ENCODE peak calls at places on chromosome 18, in nine cellular contexts. O is endothelial cell, Z is cardiac fibroblast, V is lower leg skin, W is lower lobe of right lung, P is GM12865, U is nephron progenitor cell, T is body of pancreas, D is GM23338. Y is an unnamed sample.

GRCh38 chr18:74414951-74415515 is 42.1 kb downstream of the DIPK1C start:
- DNase-seq in T (no peak), Z (no peak), O (no peak), D (no peak), W (no peak), V (no peak), U (no peak), P (no peak), Y (no peak)

GRCh38 chr18:75408554-75409506 is 18.7 kb downstream of the SMIM21 start:
- DNase-seq in W (no peak), V (no peak), D (no peak), O (no peak), P (no peak), U (no peak), Z (peak; percentile 77), T (no peak), Y (no peak)

GRCh38 chr18:75247041-75247551 is 36.5 kb downstream of the TSHZ1 start:
- DNase-seq in Z (peak; percentile 67), P (no peak), W (no peak), T (no peak), U (no peak), V (no peak), D (no peak), O (no peak), Y (no peak)

GRCh38 chr18:48306838-48307237 is 102.3 kb downstream of the ZBTB7C start:
- DNase-seq in V (no peak), T (no peak), P (no peak), O (no peak), W (no peak), D (no peak), Z (no peak), U (no peak), Y (no peak)

GRCh38 chr18:21448301-21448700 is 152.2 kb downstream of the ESCO1 start:
- DNase-seq in T (no peak), U (no peak), O (no peak), W (no peak), Z (no peak), P (no peak), D (no peak), V (no peak), Y (no peak)

GRCh38 chr18:66838340-66838987 is 234.6 kb upstream of the CDH19 start:
- DNase-seq in W (no peak), Z (no peak), O (no peak), V (no peak), P (no peak), D (no peak), T (no peak), U (no peak), Y (no peak)

GRCh38 chr18:22424564-22424963 is 6.8 kb upstream of the CTAGE1 start:
- DNase-seq in P (no peak), Z (no peak), W (no peak), U (no peak), O (no peak), T (no peak), V (no peak), D (no peak), Y (no peak)

GRCh38 chr18:5582054-5582453 is 38.3 kb upstream of the EPB41L3 start:
- DNase-seq in V (no peak), T (no peak), Z (peak; percentile 45), W (no peak), O (no peak), P (no peak), U (peak; percentile 36), D (peak; percentile 71), Y (no peak)

GRCh38 chr18:48133675-48134251 is 203.3 kb upstream of the SMAD2 start:
- DNase-seq in O (no peak), V (no peak), P (no peak), D (no peak), U (no peak), Z (peak; percentile 15), T (no peak), W (no peak), Y (no peak)

GRCh38 chr18:24369420-24369819 is 28.2 kb downstream of the OSBPL1A start:
- DNase-seq in D (no peak), O (no peak), W (no peak), Z (peak; percentile 14), V (no peak), P (no peak), T (no peak), U (no peak), Y (no peak)

GRCh38 chr18:28960146-28960545 is 783.2 kb upstream of the CDH2 start:
- DNase-seq in D (no peak), U (no peak), O (no peak), T (no peak), V (no peak), Z (peak; percentile 31), W (no peak), P (no peak), Y (no peak)

GRCh38 chr18:39485696-39486095 is 1920.1 kb upstream of the CELF4 start:
- DNase-seq in T (no peak), U (no peak), O (no peak), Z (peak; percentile 48), D (no peak), W (no peak), V (no peak), P (no peak), Y (no peak)

GRCh38 chr18:62576858-62577512 is 54.2 kb downstream of the ZCCHC2 start:
- DNase-seq in T (no peak), U (no peak), W (no peak), P (peak; percentile 59), Z (no peak), D (no peak), O (no peak), V (no peak), Y (no peak)

GRCh38 chr18:13834501-13835015 is 10.6 kb downstream of the MC5R start:
- DNase-seq in O (no peak), U (no peak), D (no peak), V (no peak), Z (no peak), P (no peak), W (no peak), T (no peak), Y (no peak)

GRCh38 chr18:78293940-78294401 is 685.6 kb upstream of the SALL3 start:
- DNase-seq in W (no peak), T (no peak), O (no peak), V (no peak), P (no peak), Z (no peak), U (peak; percentile 41), D (no peak), Y (no peak)

GRCh38 chr18:74916773-74917393 is 292.1 kb downstream of the PTGR3 start:
- DNase-seq in P (no peak), O (no peak), Z (no peak), V (no peak), T (no peak), U (no peak), D (no peak), W (no peak), Y (no peak)

GRCh38 chr18:48023334-48024008 is 93.0 kb upstream of the SMAD2 start:
- DNase-seq in Z (peak; percentile 83), T (peak; percentile 48), O (peak; percentile 52), V (no peak), P (peak; percentile 28), W (peak; percentile 36), U (peak; percentile 59), D (peak; percentile 83), Y (no peak)

DNA sequence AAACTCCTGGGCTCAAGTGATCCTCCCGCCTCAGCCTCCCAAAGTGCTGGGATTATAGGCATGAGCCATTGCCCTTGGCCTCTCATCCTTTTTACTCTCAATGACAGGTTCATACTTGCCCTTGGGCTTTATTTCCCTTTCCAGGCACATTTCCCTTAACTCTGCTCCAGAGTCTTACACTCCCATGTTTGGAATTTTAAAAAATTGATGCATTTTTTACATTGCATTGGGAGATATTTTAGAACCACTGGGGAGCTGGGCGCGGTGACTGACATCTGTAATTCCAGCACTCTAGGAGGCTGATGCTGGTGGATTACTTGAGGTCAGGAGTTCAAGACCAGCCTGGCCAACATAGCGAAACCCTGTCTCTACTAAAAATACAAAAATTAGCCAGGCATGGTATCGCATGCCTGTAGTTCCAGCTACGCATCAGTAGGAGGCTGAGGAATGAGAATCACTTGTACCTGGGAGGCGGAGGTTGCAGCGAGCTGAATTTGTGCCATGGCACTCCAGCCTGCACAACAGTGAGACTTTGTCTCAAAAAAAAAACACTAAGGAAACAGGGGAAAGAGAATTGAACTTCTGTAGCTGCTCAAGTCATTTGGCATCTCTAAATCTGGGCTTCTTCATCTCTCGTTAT is 18.2 kb downstream of the TGIF1 start:
- DNase-seq in T (no peak), W (no peak), Z (no peak), O (no peak), P (no peak), D (peak; percentile 66), V (no peak), U (no peak), Y (no peak)
- TF ChIP-seq CTCF in T (no peak), W (no peak), Z (peak; percentile 7), O (peak; percentile 52), P (no peak), D (peak; percentile 34), V (no peak), U (no peak), Y (no peak)

GRCh38 chr18:14978962-14979535 is 231.1 kb downstream of the ANKRD30B start:
- DNase-seq in D (peak; percentile 25), P (no peak), T (no peak), Z (no peak), O (peak; percentile 80), U (no peak), W (no peak), V (no peak), Y (no peak)
- TF ChIP-seq CTCF in D (peak; percentile 32), P (no peak), T (peak; percentile 34), Z (peak; percentile 39), O (peak; percentile 43), U (no peak), W (peak; percentile 27), V (no peak), Y (no peak)

DNA sequence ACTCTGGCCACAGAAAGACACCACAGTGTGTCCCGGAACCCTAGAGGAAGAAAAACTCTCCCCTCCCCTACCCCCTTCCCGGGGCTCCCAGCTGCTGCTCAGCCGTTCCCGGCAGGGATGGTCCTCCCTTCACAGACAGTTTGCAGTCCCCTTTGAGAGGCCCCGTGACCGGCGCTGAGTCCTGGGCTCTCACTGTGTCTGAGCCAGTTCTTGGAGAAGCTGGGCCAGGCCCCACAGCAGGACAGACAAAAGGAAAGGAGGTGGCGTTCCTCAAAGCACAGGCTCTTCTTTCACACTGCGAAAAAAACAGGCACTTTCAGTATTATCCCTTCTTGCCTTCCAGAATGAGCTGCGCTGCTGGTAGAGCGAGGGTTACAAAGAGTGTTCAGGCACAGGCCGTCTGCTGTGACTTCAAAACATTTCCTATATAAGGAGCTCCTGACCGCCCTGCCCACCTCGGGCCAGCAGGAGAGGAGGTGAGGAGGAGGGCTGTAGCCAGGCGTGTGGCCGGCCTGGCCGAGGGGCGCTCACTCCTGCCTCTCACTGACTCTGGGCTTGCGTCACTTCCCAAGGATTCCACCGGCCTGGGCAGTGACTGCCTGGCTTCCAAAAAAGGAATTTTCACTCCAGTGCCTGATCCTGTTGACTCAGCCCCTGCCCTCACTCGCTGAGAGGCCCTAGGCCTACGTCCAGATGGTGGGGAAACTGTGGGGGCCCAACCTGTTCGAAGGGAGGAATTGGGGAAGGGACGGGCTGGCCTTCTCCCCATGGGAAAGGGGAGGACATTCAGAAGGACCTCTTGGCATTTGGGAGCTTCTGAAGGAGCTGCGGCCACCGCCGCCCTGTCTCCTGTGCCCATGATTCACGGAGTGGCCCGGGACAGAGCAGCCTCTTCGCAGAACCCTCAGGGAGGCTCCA is 24.9 kb downstream of the CIDEA start:
- DNase-seq in T (peak; percentile 44), V (peak; percentile 66), D (peak; percentile 82), O (peak; percentile 65), Z (peak; percentile 97), P (no peak), W (peak; percentile 74), U (peak; percentile 65), Y (peak; percentile 53)
- TF ChIP-seq CTCF in T (no peak), V (no peak), D (no peak), O (no peak), Z (peak; percentile 28), P (no peak), W (no peak), U (no peak), Y (no peak)

GRCh38 chr18:51006061-51006818 is 23.8 kb upstream of the SMAD4 start:
- DNase-seq in T (no peak), P (no peak), V (no peak), U (no peak), Z (no peak), W (no peak), D (no peak), O (no peak), Y (no peak)
- TF ChIP-seq CTCF in T (no peak), P (no peak), V (no peak), U (no peak), Z (no peak), W (no peak), D (peak; percentile 17), O (no peak), Y (no peak)

Y was measured in omental fat pad.